ENCODE peak calls at places on chromosomes 5 and 9, in five cellular contexts. One of them, this sample, is unnamed.

GRCh38 chr9:108710424-108710823 is 145.4 kb downstream of the ACTL7B start:
- DNase-seq in CD4-positive, alpha-beta T cell: no peak
- DNase-seq in hepatocyte: no peak
- DNase-seq in lung: no peak
- DNase-seq in stomach: no peak
- DNase-seq in this sample: no peak

GRCh38 chr5:6591671-6592288 is 41.1 kb downstream of the NSUN2 start:
- DNase-seq in CD4-positive, alpha-beta T cell: no peak
- DNase-seq in hepatocyte: no peak
- DNase-seq in lung: no peak
- DNase-seq in stomach: no peak
- DNase-seq in this sample: no peak

GRCh38 chr5:171842006-171842776 is 56.6 kb downstream of the SMIM23 start:
- DNase-seq in CD4-positive, alpha-beta T cell: no peak
- DNase-seq in hepatocyte: no peak
- DNase-seq in lung: no peak
- DNase-seq in stomach: no peak
- DNase-seq in this sample: no peak

GRCh38 chr9:32954642-32955041 is 46.8 kb downstream of the APTX start:
- DNase-seq in CD4-positive, alpha-beta T cell: no peak
- DNase-seq in hepatocyte: no peak
- DNase-seq in lung: no peak
- DNase-seq in stomach: no peak
- DNase-seq in this sample: no peak

GRCh38 chr5:167642779-167643517 is 648.5 kb upstream of the WWC1 start:
- DNase-seq in CD4-positive, alpha-beta T cell: no peak
- DNase-seq in hepatocyte: no peak
- DNase-seq in lung: no peak
- DNase-seq in stomach: no peak
- DNase-seq in this sample: no peak

GRCh38 chr9:137406085-137406773 is 16.7 kb downstream of the EXD3 start:
- DNase-seq in CD4-positive, alpha-beta T cell: no peak
- DNase-seq in hepatocyte: no peak
- DNase-seq in lung: no peak
- DNase-seq in stomach: no peak
- DNase-seq in this sample: no peak

GRCh38 chr5:106094836-106095235 is 1575.9 kb downstream of the EFNA5 start:
- DNase-seq in CD4-positive, alpha-beta T cell: no peak
- DNase-seq in hepatocyte: no peak
- DNase-seq in lung: no peak
- DNase-seq in stomach: no peak
- DNase-seq in this sample: no peak

GRCh38 chr5:168786142-168786541 is 207.0 kb upstream of the PANK3 start:
- DNase-seq in CD4-positive, alpha-beta T cell: no peak
- DNase-seq in hepatocyte: no peak
- DNase-seq in lung: no peak
- DNase-seq in stomach: no peak
- DNase-seq in this sample: no peak

GRCh38 chr5:53418409-53418808 is 62.0 kb upstream of the FST start:
- DNase-seq in CD4-positive, alpha-beta T cell: no peak
- DNase-seq in hepatocyte: no peak
- DNase-seq in lung: no peak
- DNase-seq in stomach: no peak
- DNase-seq in this sample: no peak

GRCh38 chr5:117943120-117943519 is 1045.2 kb downstream of the DTWD2 start:
- DNase-seq in CD4-positive, alpha-beta T cell: no peak
- DNase-seq in hepatocyte: no peak
- DNase-seq in lung: no peak
- DNase-seq in stomach: no peak
- DNase-seq in this sample: no peak

GRCh38 chr9:36100532-36100931 is 36.0 kb upstream of the GLIPR2 start:
- DNase-seq in CD4-positive, alpha-beta T cell: no peak
- DNase-seq in hepatocyte: no peak
- DNase-seq in lung: no peak
- DNase-seq in stomach: no peak
- DNase-seq in this sample: no peak
- TF ChIP-seq CTCF in CD4-positive, alpha-beta T cell: no peak
- TF ChIP-seq CTCF in hepatocyte: no peak
- TF ChIP-seq CTCF in lung: no peak
- TF ChIP-seq CTCF in stomach: no peak
- TF ChIP-seq CTCF in this sample: no peak

GRCh38 chr5:174523311-174524159 is 200.8 kb upstream of the MSX2 start:
- DNase-seq in CD4-positive, alpha-beta T cell: no peak
- DNase-seq in hepatocyte: peak; percentile 50
- DNase-seq in lung: no peak
- DNase-seq in stomach: no peak
- DNase-seq in this sample: no peak
- TF ChIP-seq CTCF in CD4-positive, alpha-beta T cell: no peak
- TF ChIP-seq CTCF in hepatocyte: peak; percentile 30
- TF ChIP-seq CTCF in lung: no peak
- TF ChIP-seq CTCF in stomach: no peak
- TF ChIP-seq CTCF in this sample: no peak

GRCh38 chr5:115366223-115366622 is 69.8 kb upstream of the CCDC112 start:
- DNase-seq in CD4-positive, alpha-beta T cell: no peak
- DNase-seq in hepatocyte: peak; percentile 66
- DNase-seq in lung: no peak
- DNase-seq in stomach: no peak
- DNase-seq in this sample: peak; percentile 12
- TF ChIP-seq CTCF in CD4-positive, alpha-beta T cell: no peak
- TF ChIP-seq CTCF in hepatocyte: no peak
- TF ChIP-seq CTCF in lung: no peak
- TF ChIP-seq CTCF in stomach: no peak
- TF ChIP-seq CTCF in this sample: no peak

GRCh38 chr9:107141967-107142366 is 141.1 kb upstream of the RAD23B start:
- DNase-seq in CD4-positive, alpha-beta T cell: no peak
- DNase-seq in hepatocyte: peak; percentile 28
- DNase-seq in lung: no peak
- DNase-seq in stomach: no peak
- DNase-seq in this sample: no peak
- TF ChIP-seq CTCF in CD4-positive, alpha-beta T cell: no peak
- TF ChIP-seq CTCF in hepatocyte: peak; percentile 39
- TF ChIP-seq CTCF in lung: no peak
- TF ChIP-seq CTCF in stomach: no peak
- TF ChIP-seq CTCF in this sample: no peak